ENCODE peak calls at places on chromosomes 13 and 19, in six cellular contexts. G is activated CD4-positive, alpha-beta T cell treated with anti-CD3 and anti-CD28 coated beads for 4 hours; X is HEK293T; J is immature natural killer cell; C is astrocyte of the spinal cord; I is astrocyte. D is an unnamed sample.

GRCh38 chr19:55616395-55616875 is 7.9 kb downstream of the ZNF784 start:
- DNase-seq in G (no peak), X (no peak), J (no peak), C (no peak), I (no peak), D (no peak)

GRCh38 chr13:26482451-26483197 is 74.9 kb upstream of the WASF3 start:
- DNase-seq in G (peak; percentile 57), X (peak; percentile 72), J (peak; percentile 53), C (peak; percentile 76), I (peak; percentile 53), D (peak; percentile 66)

GRCh38 chr13:98475521-98475920 is 101.4 kb downstream of the STK24 start:
- DNase-seq in G (no peak), X (no peak), J (no peak), C (no peak), I (no peak), D (peak; percentile 42)

GRCh38 chr19:18999896-19000620 is 33.3 kb downstream of the SUGP2 start:
- DNase-seq in G (no peak), X (no peak), J (no peak), C (no peak), I (no peak), D (no peak)

GRCh38 chr13:82747948-82748347 is 1134.3 kb downstream of the SLITRK1 start:
- DNase-seq in G (no peak), X (no peak), J (no peak), C (peak; percentile 37), I (peak; percentile 45), D (no peak)

GRCh38 chr19:7926021-7926726 is at the start of gene CTXN1:
- DNase-seq in G (peak; percentile 75), X (peak; percentile 89), J (peak; percentile 71), C (peak; percentile 35), I (no peak), D (no peak)

GRCh38 chr13:109687559-109688448 is 98.6 kb downstream of the IRS2 start:
- DNase-seq in G (no peak), X (no peak), J (no peak), C (no peak), I (no peak), D (no peak)

GRCh38 chr19:42006569-42006968 is 12.5 kb upstream of the ATP1A3 start:
- DNase-seq in G (no peak), X (no peak), J (no peak), C (no peak), I (no peak), D (no peak)

GRCh38 chr13:98752111-98752941 is at the start of gene SLC15A1:
- DNase-seq in G (no peak), X (no peak), J (no peak), C (no peak), I (no peak), D (no peak)

GRCh38 chr13:53191091-53191490 is 162.5 kb downstream of the OLFM4 start:
- DNase-seq in G (no peak), X (no peak), J (no peak), C (no peak), I (peak; percentile 1), D (no peak)

GRCh38 chr13:99647593-99647980 is 146.3 kb downstream of the TM9SF2 start:
- DNase-seq in G (no peak), X (no peak), J (no peak), C (no peak), I (no peak), D (no peak)

GRCh38 chr13:98496239-98496668 is 80.7 kb downstream of the STK24 start:
- DNase-seq in G (no peak), X (no peak), J (no peak), C (no peak), I (no peak), D (no peak)

GRCh38 chr13:87259479-87260083 is 411.6 kb upstream of the SLITRK5 start:
- DNase-seq in G (no peak), X (peak; percentile 58), J (no peak), C (no peak), I (no peak), D (no peak)

GRCh38 chr13:36029171-36029570 is 102.0 kb downstream of the DCLK1 start:
- DNase-seq in G (no peak), X (peak; percentile 8), J (no peak), C (peak; percentile 92), I (peak; percentile 73), D (no peak)

GRCh38 chr13:52070929-52071523 is 46.5 kb downstream of the UTP14C start:
- DNase-seq in G (peak; percentile 20), X (no peak), J (no peak), C (peak; percentile 24), I (peak; percentile 16), D (no peak)

GRCh38 chr19:29263305-29264080 is 50.5 kb upstream of the UQCRFS1 start:
- DNase-seq in G (peak; percentile 50), X (peak; percentile 42), J (peak; percentile 77), C (no peak), I (no peak), D (peak; percentile 23)

GRCh38 chr19:45469835-45470146 is 2.0 kb downstream of the FOSB start:
- DNase-seq in G (peak; percentile 54), X (no peak), J (no peak), C (peak; percentile 51), I (no peak), D (no peak)

GRCh38 chr19:17073869-17074627 is 1.2 kb downstream of the HAUS8 start:
- DNase-seq in G (no peak), X (no peak), J (no peak), C (no peak), I (no peak), D (no peak)

GRCh38 chr19:3785938-3786824 is at the start of gene MATK:
- DNase-seq in G (peak; percentile 42), X (peak; percentile 65), J (peak; percentile 68), C (no peak), I (no peak), D (no peak)

GRCh38 chr13:83450586-83450985 is 431.7 kb downstream of the SLITRK1 start:
- DNase-seq in G (no peak), X (no peak), J (no peak), C (no peak), I (peak; percentile 34), D (no peak)

GRCh38 chr19:54114340-54114826 is 1.1 kb downstream of the TFPT start:
- DNase-seq in G (peak; percentile 23), X (no peak), J (peak; percentile 33), C (peak; percentile 20), I (peak; percentile 32), D (no peak)

GRCh38 chr19:13156968-13157882 is 7.0 kb downstream of the IER2 start:
- DNase-seq in G (peak; percentile 39), X (no peak), J (no peak), C (peak; percentile 11), I (no peak), D (no peak)

D was measured in C1 segment of cervical spinal cord.